ENCODE peak calls at places on chromosomes 1 and 21, in six cellular contexts. F, L, N, I, E and C are unnamed samples.

GRCh38 chr21:15272591-15272990 is 207.8 kb upstream of the NRIP1 start:
- DNase-seq in F (no peak), E (no peak), L (no peak), N (no peak), I (no peak), C (no peak)

GRCh38 chr21:41120997-41121396 is 47.0 kb upstream of the BACE2 start:
- DNase-seq in I (no peak), F (no peak), E (no peak), N (no peak), L (no peak), C (no peak)

GRCh38 chr1:90821793-90822359 is 104.8 kb upstream of the BARHL2 start:
- DNase-seq in E (no peak), L (no peak), F (no peak), N (no peak), I (peak), C (no peak)

GRCh38 chr1:1182491-1183220 is 9.0 kb downstream of the TTLL10 start:
- DNase-seq in N (no peak), I (no peak), E (no peak), L (no peak), F (peak), C (no peak)

GRCh38 chr1:241825581-241825980 is 22.4 kb upstream of the EXO1 start:
- DNase-seq in I (no peak), N (no peak), L (no peak), F (no peak), E (no peak), C (no peak)

GRCh38 chr21:45262616-45263015 is 25.1 kb downstream of the POFUT2 start:
- DNase-seq in F (peak), E (no peak), N (no peak), I (peak), L (no peak), C (no peak)

GRCh38 chr21:33780631-33781030 is 135.0 kb downstream of the ATP5PO start:
- DNase-seq in L (no peak), I (no peak), N (no peak), E (no peak), F (no peak), C (no peak)

GRCh38 chr1:200226268-200226968 is 183.4 kb downstream of the ZNF281 start:
- DNase-seq in I (no peak), N (no peak), E (no peak), L (no peak), F (peak), C (no peak)

GRCh38 chr1:238991730-238992490 is 394.5 kb upstream of the CHRM3 start:
- DNase-seq in N (no peak), F (no peak), L (no peak), E (no peak), I (peak), C (no peak)

GRCh38 chr1:234239515-234239914 is 133.7 kb upstream of the COA6 start:
- DNase-seq in N (no peak), E (no peak), I (no peak), F (no peak), L (no peak), C (no peak)

GRCh38 chr1:51636765-51637522 is 20.1 kb downstream of the OSBPL9 start:
- DNase-seq in E (no peak), N (no peak), F (no peak), L (no peak), I (peak), C (no peak)

GRCh38 chr1:155003227-155003765 is 694 bp downstream of the ZBTB7B start:
- DNase-seq in L (no peak), N (no peak), I (peak), E (no peak), F (no peak), C (peak)

GRCh38 chr21:42580076-42580792 is 66.6 kb downstream of the SLC37A1 start:
- DNase-seq in E (no peak), F (no peak), I (no peak), L (no peak), N (no peak), C (no peak)

GRCh38 chr1:207242911-207243310 is 78.6 kb upstream of the CD55 start:
- DNase-seq in I (no peak), L (no peak), E (no peak), F (no peak), N (no peak), C (no peak)

GRCh38 chr21:15001773-15002647 is 62.8 kb downstream of the NRIP1 start:
- DNase-seq in I (no peak), L (no peak), E (no peak), N (no peak), F (no peak), C (no peak)

GRCh38 chr1:10489291-10490055 is 14.7 kb downstream of the PEX14 start:
- DNase-seq in L (no peak), E (no peak), I (no peak), N (no peak), F (no peak), C (no peak)